ENCODE peak calls at places on chromosomes 4 and X, in seven cellular contexts. H is gastrocnemius medialis; Z is dorsolateral prefrontal cortex; P is pancreas; E is CD4-positive, alpha-beta T cell; A is esophagus muscularis mucosa; J is spleen. G is an unnamed sample.

GRCh38 chr4:82499705-82500104 is 62.1 kb downstream of the TMEM150C start:
- DNase-seq in Z (no peak), H (no peak), E (no peak), J (no peak), P (no peak), A (no peak), G (no peak)

GRCh38 chr4:73964862-73965611 is 16.8 kb downstream of the PF4 start:
- DNase-seq in Z (no peak), E (no peak), J (no peak), H (no peak), A (no peak), P (no peak), G (no peak)

GRCh38 chr4:10099521-10100325 is 16.9 kb downstream of the WDR1 start:
- DNase-seq in J (no peak), P (no peak), A (no peak), H (no peak), Z (peak), E (no peak), G (no peak)

GRCh38 chr4:89276296-89276695 is 31.3 kb downstream of the GPRIN3 start:
- DNase-seq in E (no peak), Z (no peak), A (no peak), P (no peak), J (no peak), H (no peak), G (no peak)

GRCh38 chr4:170089743-170090666 is at the start of gene AADAT:
- DNase-seq in J (peak), H (peak), A (no peak), Z (peak), E (no peak), P (peak), G (peak)

GRCh38 chr4:155079866-155080265 is 128.6 kb upstream of the NPY2R start:
- DNase-seq in A (no peak), J (no peak), P (no peak), Z (no peak), E (no peak), H (no peak), G (no peak)

GRCh38 chrX:79728421-79728820 is 286.1 kb upstream of the TBX22 start:
- DNase-seq in J (no peak), A (no peak), H (no peak), P (no peak), Z (no peak), E (no peak), G (no peak)

GRCh38 chr4:41692717-41693345 is 55.7 kb downstream of the PHOX2B start:
- DNase-seq in P (peak), J (no peak), A (no peak), E (no peak), Z (peak), H (peak), G (peak)

GRCh38 chr4:168773388-168774195 is 236.5 kb downstream of the CBR4 start:
- DNase-seq in A (peak), J (no peak), E (no peak), P (no peak), H (no peak), Z (no peak), G (no peak)

GRCh38 chrX:75649829-75650228 is 127.0 kb upstream of the ZDHHC15 start:
- DNase-seq in E (no peak), H (no peak), Z (no peak), J (no peak), A (no peak), P (no peak), G (no peak)
- H3K27ac ChIP-seq in E (no peak), H (no peak), Z (no peak), J (no peak), A (no peak), P (no peak), G (no peak)

DNA sequence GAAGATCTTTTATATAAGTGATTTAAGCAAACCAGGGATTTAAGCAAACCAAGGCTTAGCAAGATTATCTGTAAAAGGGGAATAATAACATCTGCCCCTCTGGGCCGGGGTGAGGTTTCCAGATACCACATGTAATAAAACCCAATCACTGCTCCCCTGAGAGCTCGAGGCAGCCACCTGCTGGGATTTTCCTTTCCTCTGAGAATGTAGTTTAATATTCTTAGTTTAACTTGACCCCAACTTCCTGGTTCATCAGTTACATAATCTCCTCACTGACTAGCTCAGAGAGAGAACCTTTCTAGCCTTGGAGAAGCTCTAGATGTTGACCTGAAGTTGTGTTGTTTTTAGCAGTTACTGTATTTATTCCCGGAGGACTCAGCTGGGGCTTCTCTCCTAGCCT is 322.4 kb downstream of the ARHGAP10 start:
- DNase-seq in H (peak), J (no peak), Z (no peak), A (no peak), E (no peak), P (no peak), G (no peak)
- H3K27ac ChIP-seq in H (peak), J (no peak), Z (no peak), A (no peak), E (peak), P (no peak), G (no peak)

GRCh38 chr4:85222561-85222960 is 252.4 kb upstream of the ARHGAP24 start:
- DNase-seq in E (no peak), P (no peak), A (no peak), Z (no peak), J (no peak), H (no peak), G (no peak)

GRCh38 chr4:85221606-85222005 is 253.3 kb upstream of the ARHGAP24 start:
- DNase-seq in J (no peak), A (no peak), H (no peak), Z (no peak), E (no peak), P (no peak), G (no peak)
- H3K27ac ChIP-seq in J (no peak), A (no peak), H (no peak), Z (no peak), E (no peak), P (no peak), G (no peak)

DNA sequence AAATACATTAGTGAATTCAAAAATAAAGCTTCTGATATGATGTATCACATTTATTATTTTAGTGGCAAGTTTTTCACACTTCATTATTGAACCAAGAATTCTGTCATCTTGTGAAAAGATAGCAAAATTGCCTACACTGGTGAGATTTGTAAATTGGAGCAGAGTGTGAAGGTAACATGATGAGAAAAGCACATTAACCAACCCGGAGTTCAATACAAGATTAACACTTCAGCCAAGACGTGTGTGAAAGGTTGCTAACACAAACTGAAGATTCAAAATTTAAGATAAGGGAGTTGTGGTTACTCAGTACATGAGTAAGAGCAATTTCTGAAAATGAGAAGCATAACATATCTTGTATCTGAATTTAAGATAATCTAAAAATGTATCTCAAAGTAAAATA is 346.7 kb downstream of the PDHA2 start:
- DNase-seq in H (no peak), A (no peak), E (no peak), P (no peak), J (no peak), Z (no peak), G (no peak)
- H3K27ac ChIP-seq in H (no peak), A (no peak), E (no peak), P (no peak), J (no peak), Z (no peak), G (no peak)

GRCh38 chr4:2331043-2331420 is 69.1 kb upstream of the MXD4 start:
- DNase-seq in A (no peak), Z (no peak), P (no peak), J (no peak), E (no peak), H (no peak), G (no peak)
- H3K27ac ChIP-seq in A (no peak), Z (no peak), P (no peak), J (no peak), E (no peak), H (no peak), G (no peak)

DNA sequence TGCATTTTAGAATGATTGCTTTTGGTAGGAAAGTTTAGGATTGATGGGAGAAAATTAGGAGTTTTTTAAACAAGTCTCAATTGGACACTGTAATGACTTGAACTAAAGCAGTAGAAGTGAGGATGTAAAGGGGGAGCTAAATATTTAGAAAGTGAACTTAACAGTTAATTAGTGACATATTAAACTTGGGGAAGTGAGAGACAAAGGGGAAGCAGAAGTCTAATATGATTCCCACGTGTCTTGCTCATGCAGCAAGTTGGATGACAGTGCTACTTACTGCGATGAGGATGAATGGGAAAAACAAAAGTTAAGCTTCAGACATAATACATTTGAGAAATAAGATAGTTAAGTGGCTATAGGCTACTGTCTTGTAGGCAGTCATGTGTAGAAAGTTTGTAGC is 110.4 kb downstream of the RPA4 start:
- DNase-seq in H (no peak), E (no peak), Z (no peak), P (no peak), A (no peak), J (no peak), G (no peak)
- H3K27ac ChIP-seq in H (no peak), E (no peak), Z (no peak), P (no peak), A (no peak), J (no peak), G (no peak)